ENCODE peak calls at places on chromosomes 3 and 15, in four cellular contexts. One of them, this sample, is unnamed.
A peak's percentile ranks its signal among the peaks of the same experiment; 100 is the strongest.

GRCh38 chr3:187545391-187545790 is 124.8 kb downstream of the SST start:
- DNase-seq in K562: no peak
- DNase-seq in IMR-90: no peak
- DNase-seq in body of pancreas: no peak
- DNase-seq in this sample: no peak

GRCh38 chr3:73669268-73669667 is 44.5 kb upstream of the PDZRN3 start:
- DNase-seq in K562: no peak
- DNase-seq in IMR-90: peak; percentile 81
- DNase-seq in body of pancreas: no peak
- DNase-seq in this sample: no peak

GRCh38 chr15:74365619-74366445 is 1.6 kb downstream of the CYP11A1 start:
- DNase-seq in K562: no peak
- DNase-seq in IMR-90: peak; percentile 41
- DNase-seq in body of pancreas: peak; percentile 25
- DNase-seq in this sample: peak; percentile 22

GRCh38 chr3:43086460-43087165 is 19.3 kb downstream of the POMGNT2 start:
- DNase-seq in K562: no peak
- DNase-seq in IMR-90: peak; percentile 4
- DNase-seq in body of pancreas: no peak
- DNase-seq in this sample: no peak

GRCh38 chr15:40894689-40895308 is 549 bp downstream of the VPS18 start:
- DNase-seq in K562: peak; percentile 90
- DNase-seq in IMR-90: peak; percentile 82
- DNase-seq in body of pancreas: peak; percentile 67
- DNase-seq in this sample: peak; percentile 85

GRCh38 chr15:68383161-68384074 is 48.5 kb downstream of the ITGA11 start:
- DNase-seq in K562: peak; percentile 53
- DNase-seq in IMR-90: peak; percentile 31
- DNase-seq in body of pancreas: peak; percentile 57
- DNase-seq in this sample: peak; percentile 51

GRCh38 chr3:31567036-31567435 is 34.3 kb downstream of the STT3B start:
- DNase-seq in K562: peak; percentile 64
- DNase-seq in IMR-90: no peak
- DNase-seq in body of pancreas: no peak
- DNase-seq in this sample: peak; percentile 43

GRCh38 chr3:185172086-185173049 is 19.5 kb upstream of the C3orf70 start:
- DNase-seq in K562: no peak
- DNase-seq in IMR-90: no peak
- DNase-seq in body of pancreas: no peak
- DNase-seq in this sample: no peak

GRCh38 chr3:124885466-124886167 is 1.5 kb downstream of the ITGB5 start:
- DNase-seq in K562: no peak
- DNase-seq in IMR-90: no peak
- DNase-seq in body of pancreas: no peak
- DNase-seq in this sample: no peak

GRCh38 chr3:98954806-98955205 is 53.3 kb upstream of the DCBLD2 start:
- DNase-seq in K562: no peak
- DNase-seq in IMR-90: peak; percentile 50
- DNase-seq in body of pancreas: no peak
- DNase-seq in this sample: no peak

GRCh38 chr3:76383781-76384180 is 598.4 kb upstream of the ZNF717 start:
- DNase-seq in K562: no peak
- DNase-seq in IMR-90: no peak
- DNase-seq in body of pancreas: no peak
- DNase-seq in this sample: no peak

GRCh38 chr3:57169872-57170623 is 4.9 kb upstream of the IL17RD start:
- DNase-seq in K562: peak; percentile 74
- DNase-seq in IMR-90: peak; percentile 52
- DNase-seq in body of pancreas: peak; percentile 77
- DNase-seq in this sample: peak; percentile 78

GRCh38 chr15:50183112-50183794 is 1.3 kb downstream of the SLC27A2 start:
- DNase-seq in K562: peak; percentile 62
- DNase-seq in IMR-90: no peak
- DNase-seq in body of pancreas: no peak
- DNase-seq in this sample: peak; percentile 23

GRCh38 chr15:81152339-81152738 is 18.3 kb downstream of the CFAP161 start:
- DNase-seq in K562: no peak
- DNase-seq in IMR-90: no peak
- DNase-seq in body of pancreas: no peak
- DNase-seq in this sample: no peak

GRCh38 chr3:138774529-138775253 is 60.0 kb downstream of the PIK3CB start:
- DNase-seq in K562: peak; percentile 45
- DNase-seq in IMR-90: peak; percentile 100
- DNase-seq in body of pancreas: peak; percentile 91
- DNase-seq in this sample: peak; percentile 29

GRCh38 chr15:88896339-88897033 is 1.1 kb upstream of the HAPLN3 start:
- DNase-seq in K562: no peak
- DNase-seq in IMR-90: no peak
- DNase-seq in body of pancreas: no peak
- DNase-seq in this sample: no peak
- TF ChIP-seq POLR2A in K562: no peak
- TF ChIP-seq POLR2A in IMR-90: no peak
- TF ChIP-seq POLR2A in body of pancreas: no peak
- TF ChIP-seq POLR2A in this sample: no peak

GRCh38 chr3:114626751-114627150 is 332.9 kb downstream of the TIGIT start:
- DNase-seq in K562: no peak
- DNase-seq in IMR-90: peak; percentile 34
- DNase-seq in body of pancreas: no peak
- DNase-seq in this sample: no peak

GRCh38 chr3:114622001-114622400 is 328.2 kb downstream of the TIGIT start:
- DNase-seq in K562: no peak
- DNase-seq in IMR-90: peak; percentile 34
- DNase-seq in body of pancreas: no peak
- DNase-seq in this sample: no peak

GRCh38 chr3:114624047-114624445 is 330.2 kb downstream of the TIGIT start:
- DNase-seq in K562: no peak
- DNase-seq in IMR-90: peak; percentile 71
- DNase-seq in body of pancreas: peak; percentile 47
- DNase-seq in this sample: no peak

GRCh38 chr3:114623420-114624046 is 329.7 kb downstream of the TIGIT start:
- DNase-seq in K562: no peak
- DNase-seq in IMR-90: no peak
- DNase-seq in body of pancreas: no peak
- DNase-seq in this sample: no peak

DNA sequence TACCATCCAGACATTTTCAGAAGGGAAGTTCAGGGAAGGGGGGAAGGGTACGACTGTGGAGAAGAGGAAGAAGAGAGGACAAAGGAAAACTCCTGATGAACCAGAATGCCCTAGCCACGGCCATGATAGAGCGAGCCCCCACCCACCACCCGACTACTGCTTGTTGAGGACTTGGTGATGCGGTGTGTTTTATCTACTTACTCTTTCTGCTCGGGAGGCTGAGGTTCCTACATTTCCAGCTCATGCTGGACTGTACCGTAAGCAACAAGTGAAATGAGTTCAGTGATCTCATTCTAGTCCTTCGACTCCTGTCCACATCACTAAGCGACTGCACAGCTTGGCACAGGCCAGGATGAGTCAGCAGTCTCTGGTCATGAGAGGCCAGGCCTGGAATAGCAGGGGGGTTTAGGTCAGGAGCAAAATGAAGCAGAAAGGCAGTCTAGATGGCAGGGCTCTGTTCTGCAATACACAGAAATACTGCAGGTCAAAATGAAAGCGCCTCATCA is 330.9 kb downstream of the TIGIT start:
- DNase-seq in K562: peak; percentile 11
- DNase-seq in IMR-90: peak; percentile 99
- DNase-seq in body of pancreas: peak; percentile 90
- DNase-seq in this sample: peak; percentile 7
- TF ChIP-seq POLR2A in K562: no peak
- TF ChIP-seq POLR2A in IMR-90: peak; percentile 96
- TF ChIP-seq POLR2A in body of pancreas: peak; percentile 40
- TF ChIP-seq POLR2A in this sample: no peak

GRCh38 chr3:13483286-13483685 is 3.2 kb downstream of the HDAC11 start:
- DNase-seq in K562: no peak
- DNase-seq in IMR-90: no peak
- DNase-seq in body of pancreas: no peak
- DNase-seq in this sample: no peak

GRCh38 chr3:13483988-13484695 is 4.0 kb downstream of the HDAC11 start:
- DNase-seq in K562: no peak
- DNase-seq in IMR-90: no peak
- DNase-seq in body of pancreas: peak; percentile 42
- DNase-seq in this sample: no peak

GRCh38 chr3:13487403-13487802 is 7.3 kb downstream of the HDAC11 start:
- DNase-seq in K562: no peak
- DNase-seq in IMR-90: no peak
- DNase-seq in body of pancreas: no peak
- DNase-seq in this sample: no peak

GRCh38 chr3:13482106-13482690 is 2.1 kb downstream of the HDAC11 start:
- DNase-seq in K562: no peak
- DNase-seq in IMR-90: no peak
- DNase-seq in body of pancreas: no peak
- DNase-seq in this sample: no peak

DNA sequence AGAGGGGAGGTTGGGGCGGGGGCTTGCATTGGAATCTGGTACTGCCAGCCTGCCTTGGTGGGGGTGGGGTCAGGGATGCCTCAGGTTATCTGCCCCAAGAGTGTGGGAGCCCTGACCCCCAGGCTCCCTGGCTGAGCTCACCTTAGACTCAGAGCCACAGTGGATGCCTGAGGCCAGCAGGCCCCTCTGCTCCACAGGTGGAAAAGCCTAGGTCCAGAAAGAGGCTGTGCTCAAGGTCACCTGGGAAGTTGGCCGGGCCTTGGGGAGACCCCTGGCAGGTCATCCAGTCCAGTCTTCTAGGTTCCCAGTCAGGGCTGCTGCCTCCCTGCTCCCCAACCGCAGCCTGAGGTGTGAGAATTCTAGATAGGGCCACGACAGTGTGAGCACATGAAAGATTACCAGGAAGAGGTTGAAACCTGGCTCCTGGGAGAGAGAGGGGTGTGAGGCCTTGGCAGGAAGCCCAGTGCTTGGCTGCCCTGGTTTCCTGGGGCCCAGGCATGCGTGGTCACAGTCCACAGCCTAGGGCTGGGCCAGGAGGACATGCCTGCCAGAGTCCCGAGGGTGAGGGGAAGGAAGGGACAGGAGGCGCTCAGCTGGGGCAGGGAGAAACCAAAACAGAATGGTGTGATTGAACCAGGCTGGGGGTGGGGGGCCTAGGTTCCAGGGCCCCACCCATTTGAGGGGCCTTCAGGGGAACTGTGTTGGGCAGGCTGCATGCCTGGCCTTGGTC is 4.9 kb downstream of the HDAC11 start:
- DNase-seq in K562: peak; percentile 98
- DNase-seq in IMR-90: peak; percentile 33
- DNase-seq in body of pancreas: peak; percentile 95
- DNase-seq in this sample: peak; percentile 95
- TF ChIP-seq POLR2A in K562: peak; percentile 30
- TF ChIP-seq POLR2A in IMR-90: no peak
- TF ChIP-seq POLR2A in body of pancreas: peak; percentile 73
- TF ChIP-seq POLR2A in this sample: peak; percentile 34

DNA sequence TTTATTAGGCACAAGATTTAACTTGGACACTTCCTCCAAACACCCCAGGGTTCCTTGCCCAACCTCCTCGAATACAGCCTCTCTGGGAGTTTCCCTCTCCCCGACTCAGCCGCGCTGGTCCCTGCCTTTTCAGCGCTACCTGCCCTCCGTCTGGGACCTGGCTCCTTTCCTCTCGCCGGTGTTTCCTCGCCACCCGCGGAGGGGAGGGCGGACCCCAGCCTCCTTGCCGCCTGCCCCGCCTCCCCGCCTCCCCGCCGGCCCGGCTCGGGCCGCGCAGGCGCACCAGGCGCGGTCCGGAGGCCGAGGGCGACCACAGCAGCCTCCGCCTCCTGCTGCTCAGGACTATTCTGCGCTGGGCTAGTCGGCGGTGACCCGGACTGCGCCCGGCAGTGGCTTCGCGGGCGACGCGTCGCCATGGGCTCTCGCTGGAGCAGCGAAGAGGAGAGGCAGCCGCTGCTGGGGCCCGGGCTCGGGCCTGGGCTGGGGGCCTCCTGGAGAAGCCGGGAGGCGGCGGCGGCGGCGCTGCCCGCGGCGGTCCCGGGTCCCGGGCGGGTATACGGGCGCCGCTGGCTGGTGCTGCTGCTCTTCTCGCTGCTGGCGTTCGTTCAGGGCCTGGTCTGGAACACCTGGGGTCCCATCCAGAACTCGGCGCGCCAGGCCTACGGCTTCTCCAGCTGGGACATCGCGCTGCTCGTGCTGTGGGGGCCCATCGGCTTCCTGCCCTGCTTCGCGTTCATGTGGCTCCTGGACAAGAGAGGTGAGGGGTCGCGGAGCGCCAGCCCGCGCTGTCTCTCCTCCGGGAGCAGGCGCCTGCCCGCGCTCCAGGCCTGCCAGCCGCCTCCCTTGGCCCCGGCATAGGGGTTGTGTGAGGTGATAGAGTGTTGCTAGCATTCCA is at the start of gene SLC49A4:
- DNase-seq in K562: peak; percentile 78
- DNase-seq in IMR-90: peak; percentile 65
- DNase-seq in body of pancreas: peak; percentile 85
- DNase-seq in this sample: no peak
- TF ChIP-seq POLR2A in K562: peak; percentile 60
- TF ChIP-seq POLR2A in IMR-90: peak; percentile 71
- TF ChIP-seq POLR2A in body of pancreas: peak; percentile 88
- TF ChIP-seq POLR2A in this sample: peak; percentile 56

GRCh38 chr15:100341662-100342560 is at the start of gene ADAMTS17:
- DNase-seq in K562: peak; percentile 25
- DNase-seq in IMR-90: peak; percentile 39
- DNase-seq in body of pancreas: peak; percentile 97
- DNase-seq in this sample: peak; percentile 79
- TF ChIP-seq POLR2A in K562: no peak
- TF ChIP-seq POLR2A in IMR-90: no peak
- TF ChIP-seq POLR2A in body of pancreas: peak; percentile 97
- TF ChIP-seq POLR2A in this sample: no peak

DNA sequence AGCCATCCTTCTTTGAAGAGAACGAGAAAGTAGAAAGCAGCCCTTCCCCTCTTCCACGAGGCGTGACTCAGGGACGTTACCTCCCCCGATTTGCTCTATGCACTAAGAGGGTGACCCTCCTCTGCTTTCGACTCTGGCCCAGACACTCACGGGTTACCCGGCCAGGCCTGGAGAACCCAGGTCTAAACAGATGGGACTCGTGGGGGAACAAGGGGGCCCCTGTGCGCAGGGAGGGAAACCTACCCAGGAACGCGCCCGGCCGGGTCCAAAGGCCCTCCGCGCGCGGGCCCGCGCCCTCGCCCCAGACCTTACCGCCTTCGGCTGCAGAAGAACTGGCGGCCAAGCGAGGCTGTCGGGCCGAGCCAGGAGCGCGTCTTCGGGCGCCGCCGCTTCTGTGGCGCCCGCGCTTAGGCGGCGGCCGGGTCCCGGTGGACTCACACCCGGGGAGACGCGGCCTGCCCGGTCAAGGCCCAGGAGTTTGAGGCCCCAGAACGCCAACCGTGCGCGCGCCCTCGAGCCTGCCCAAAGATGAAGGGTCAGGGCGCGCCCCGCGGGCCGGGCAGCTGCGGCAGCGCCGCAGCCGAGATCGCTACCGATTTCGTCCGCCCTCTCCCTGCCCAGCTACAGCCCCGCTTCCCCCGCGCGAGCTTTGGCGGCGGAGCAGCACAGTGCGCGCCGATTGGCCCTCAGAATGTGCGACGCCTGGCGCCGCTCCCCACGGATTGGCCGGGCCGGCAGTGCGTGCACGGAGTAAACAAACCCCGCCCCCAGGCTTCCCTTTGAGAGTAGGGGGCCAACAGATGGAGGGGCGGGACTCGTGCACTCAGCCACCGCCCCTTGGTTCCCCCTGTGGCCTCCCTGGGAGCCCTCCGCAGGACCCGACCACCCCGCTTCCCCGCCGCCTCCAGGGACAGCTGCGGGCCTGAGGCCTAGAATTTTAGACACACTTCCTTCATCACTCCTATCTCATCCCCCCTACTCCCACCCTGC is at the start of gene TFDP2:
- DNase-seq in K562: peak; percentile 71
- DNase-seq in IMR-90: peak; percentile 83
- DNase-seq in body of pancreas: peak; percentile 90
- DNase-seq in this sample: peak; percentile 92
- TF ChIP-seq POLR2A in K562: peak; percentile 40
- TF ChIP-seq POLR2A in IMR-90: peak; percentile 49
- TF ChIP-seq POLR2A in body of pancreas: peak; percentile 74
- TF ChIP-seq POLR2A in this sample: peak; percentile 73